ENCODE peak calls at places on chromosomes 6 and 20, in ten cellular contexts. V, H, L, M, S, E, Z, R, Y and F are unnamed samples.

GRCh38 chr6:73085362-73085975 is 139.8 kb downstream of the KHDC1L start:
- DNase-seq in V (no peak), H (peak; percentile 51), L (no peak), M (no peak), S (no peak), E (no peak), Z (no peak), R (no peak), Y (no peak), F (no peak)

GRCh38 chr6:109076421-109076820 is 18.2 kb downstream of the SESN1 start:
- DNase-seq in V (no peak), H (no peak), L (no peak), M (no peak), S (no peak), E (no peak), Z (no peak), R (no peak), Y (no peak), F (no peak)

GRCh38 chr20:36246410-36246809 is 10.1 kb downstream of the AAR2 start:
- DNase-seq in V (no peak), H (no peak), L (no peak), M (no peak), S (no peak), E (no peak), Z (no peak), R (no peak), Y (no peak), F (no peak)

GRCh38 chr20:17643531-17644188 is 38.4 kb downstream of the RRBP1 start:
- DNase-seq in V (no peak), H (no peak), L (peak; percentile 18), M (no peak), S (no peak), E (no peak), Z (peak; percentile 24), R (no peak), Y (no peak), F (no peak)

GRCh38 chr6:49966334-49966733 is 2.4 kb upstream of the DEFB114 start:
- DNase-seq in V (no peak), H (peak; percentile 44), L (no peak), M (no peak), S (no peak), E (no peak), Z (no peak), R (no peak), Y (no peak), F (no peak)

GRCh38 chr20:48098866-48099265 is 313.6 kb upstream of the SULF2 start:
- DNase-seq in V (no peak), H (no peak), L (peak; percentile 2), M (no peak), S (no peak), E (no peak), Z (no peak), R (no peak), Y (no peak), F (no peak)

GRCh38 chr20:17498181-17498580 is 33.0 kb downstream of the BFSP1 start:
- DNase-seq in V (no peak), H (no peak), L (no peak), M (no peak), S (no peak), E (no peak), Z (no peak), R (no peak), Y (no peak), F (no peak)

GRCh38 chr6:21596379-21597242 is 3.1 kb downstream of the SOX4 start:
- DNase-seq in V (peak; percentile 11), H (peak; percentile 78), L (peak; percentile 76), M (peak; percentile 70), S (peak; percentile 1), E (peak; percentile 52), Z (peak; percentile 72), R (no peak), Y (peak; percentile 82), F (peak; percentile 22)

GRCh38 chr6:25968769-25969168 is 6.2 kb downstream of the TRIM38 start:
- DNase-seq in V (no peak), H (no peak), L (no peak), M (no peak), S (no peak), E (no peak), Z (no peak), R (no peak), Y (no peak), F (no peak)

GRCh38 chr6:136831873-136832562 is 9.6 kb downstream of the PEX7 start:
- DNase-seq in V (no peak), H (no peak), L (no peak), M (no peak), S (no peak), E (no peak), Z (no peak), R (no peak), Y (no peak), F (no peak)

DNA sequence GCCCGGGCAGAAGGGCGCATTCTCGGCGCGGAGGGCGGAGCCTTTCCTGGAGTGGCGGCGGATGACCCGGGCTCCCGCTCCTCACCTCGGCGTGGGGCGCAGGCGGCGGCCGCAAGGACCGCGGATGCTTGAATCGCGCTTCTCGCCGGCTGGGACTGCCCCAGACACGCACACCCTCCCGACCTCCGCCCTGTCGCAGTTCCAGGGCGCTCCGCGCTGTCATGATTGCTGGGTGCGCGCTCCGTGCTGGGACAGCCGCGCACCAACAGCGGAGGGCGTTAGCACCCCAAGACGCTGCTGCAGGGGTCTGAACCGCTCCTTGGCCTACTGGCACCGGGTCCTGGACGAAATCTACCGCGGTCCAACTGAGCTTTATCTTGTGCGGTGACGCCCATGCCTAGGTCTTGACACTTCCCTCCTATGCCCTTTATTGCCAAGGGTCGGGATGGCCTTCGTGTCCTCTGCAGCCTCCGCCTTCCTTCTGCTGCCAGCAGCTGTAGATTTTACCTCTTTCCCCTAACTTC is 43.3 kb downstream of the IRAK1BP1 start:
- DNase-seq in V (no peak), H (peak; percentile 84), L (peak; percentile 69), M (no peak), S (no peak), E (no peak), Z (peak; percentile 69), R (no peak), Y (no peak), F (no peak)
- H3K4me3 ChIP-seq in V (no peak overlapping the region), H (peak overlapping the region; percentile 84), L (peak overlapping the region; percentile 49), M (peak overlapping the region; percentile 32), S (no peak overlapping the region), E (no peak overlapping the region), Z (peak overlapping the region; percentile 29), R (no peak overlapping the region), Y (peak overlapping the region; percentile 38), F (peak overlapping the region; percentile 26)

DNA sequence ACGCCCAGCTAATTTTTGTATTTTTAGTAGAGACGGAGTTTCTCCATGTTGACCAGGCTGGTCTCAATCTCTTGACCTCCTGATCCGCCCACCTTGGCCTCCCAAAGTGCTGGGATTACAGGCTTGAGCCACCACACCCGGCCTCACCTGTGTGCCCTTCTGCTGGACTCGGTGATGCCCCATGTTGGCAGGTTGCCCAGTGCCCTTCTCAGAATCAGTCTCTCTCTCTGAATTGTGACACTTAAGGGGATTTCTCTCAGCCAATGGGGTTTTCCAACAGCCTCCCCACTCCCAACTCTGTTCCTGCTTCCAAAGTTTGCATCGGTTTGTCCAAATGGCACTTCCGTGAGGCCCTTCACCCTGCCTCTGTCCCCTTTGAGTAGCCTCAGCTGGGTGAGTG is 3.1 kb upstream of the MRPS10 start:
- DNase-seq in V (no peak), H (no peak), L (no peak), M (no peak), S (no peak), E (no peak), Z (no peak), R (no peak), Y (no peak), F (no peak)
- H3K27ac ChIP-seq in V (no peak overlapping the region), H (no peak overlapping the region), L (no peak overlapping the region), M (no peak overlapping the region), S (no peak overlapping the region), E (no peak overlapping the region), Z (no peak overlapping the region), R (no peak overlapping the region), Y (no peak overlapping the region), F (no peak overlapping the region)

GRCh38 chr6:27604986-27605385 is 132.1 kb upstream of the ZNF184 start:
- DNase-seq in V (no peak), H (peak; percentile 61), L (no peak), M (no peak), S (no peak), E (no peak), Z (no peak), R (no peak), Y (no peak), F (no peak)
- H3K4me3 ChIP-seq in V (peak overlapping the region; percentile 32), H (peak overlapping the region; percentile 96), L (no peak overlapping the region), M (no peak overlapping the region), S (no peak overlapping the region), E (no peak overlapping the region), Z (no peak overlapping the region), R (no peak overlapping the region), Y (no peak overlapping the region), F (no peak overlapping the region)

GRCh38 chr20:14709439-14709838 is 372.0 kb upstream of the FLRT3 start:
- DNase-seq in V (no peak), H (no peak), L (no peak), M (no peak), S (no peak), E (no peak), Z (no peak), R (no peak), Y (no peak), F (no peak)
- H3K27ac ChIP-seq in V (no peak overlapping the region), H (no peak overlapping the region), L (no peak overlapping the region), M (no peak overlapping the region), S (no peak overlapping the region), E (no peak overlapping the region), Z (no peak overlapping the region), R (no peak overlapping the region), Y (no peak overlapping the region), F (no peak overlapping the region)

DNA sequence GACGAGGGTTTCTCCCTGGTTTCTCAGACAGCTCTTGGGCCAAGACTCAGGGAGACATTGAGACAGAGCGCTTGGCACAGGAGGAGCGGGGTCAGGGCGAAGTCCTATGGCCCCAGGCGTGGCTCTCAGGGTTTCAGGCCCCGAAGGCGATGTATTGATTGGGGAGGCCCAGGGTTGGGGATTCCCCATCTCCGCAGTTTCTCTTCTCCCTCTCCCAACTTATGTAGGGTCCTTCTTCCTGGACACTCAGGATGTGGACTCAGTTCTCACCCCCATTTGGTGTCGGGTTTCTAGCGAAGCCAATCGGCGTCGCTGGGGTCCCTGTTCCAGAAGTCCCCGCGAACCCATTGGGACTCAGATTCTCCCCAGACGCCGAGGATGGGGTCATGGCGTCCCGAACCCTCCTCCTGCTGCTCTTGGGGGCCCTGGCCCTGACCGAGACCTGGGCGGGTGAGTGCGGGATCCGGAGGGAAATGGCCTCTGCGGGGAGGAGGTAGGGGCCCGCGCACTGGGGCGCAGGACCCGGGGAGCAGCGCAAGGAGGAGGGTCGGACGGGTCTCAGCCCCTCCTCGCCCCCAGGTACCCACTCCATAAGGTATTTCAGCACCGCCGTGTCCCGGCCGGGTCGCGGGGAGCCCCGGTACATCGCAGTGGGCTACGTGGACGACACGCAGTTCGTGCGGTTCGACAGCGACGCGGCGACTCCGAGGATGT is 16.1 kb upstream of the HLA-A start:
- DNase-seq in V (peak; percentile 51), H (no peak), L (peak; percentile 71), M (no peak), S (no peak), E (no peak), Z (peak; percentile 66), R (peak; percentile 28), Y (peak; percentile 59), F (no peak)
- H3K4me3 ChIP-seq in V (peak overlapping the region; percentile 67), H (no peak overlapping the region), L (peak overlapping the region; percentile 80), M (peak overlapping the region; percentile 59), S (peak overlapping the region; percentile 66), E (peak overlapping the region; percentile 24), Z (peak overlapping the region; percentile 60), R (peak overlapping the region; percentile 77), Y (peak overlapping the region; percentile 76), F (peak overlapping the region; percentile 37)

GRCh38 chr6:15088904-15089568 is 156.8 kb upstream of the JARID2 start:
- DNase-seq in V (no peak), H (no peak), L (no peak), M (no peak), S (no peak), E (no peak), Z (no peak), R (no peak), Y (no peak), F (no peak)
- H3K27ac ChIP-seq in V (no peak overlapping the region), H (no peak overlapping the region), L (no peak overlapping the region), M (no peak overlapping the region), S (peak overlapping the region; percentile 88), E (no peak overlapping the region), Z (no peak overlapping the region), R (no peak overlapping the region), Y (no peak overlapping the region), F (peak overlapping the region; percentile 58)